ENCODE peak calls at places on chromosome 17, in nine cellular contexts. One of them, this sample, is unnamed.

GRCh38 chr17:79220715-79221291 is 146.2 kb downstream of the ENGASE start:
- DNase-seq in sigmoid colon: no peak
- DNase-seq in pancreas: no peak
- DNase-seq in adipocyte: no peak
- DNase-seq in neural progenitor cell: peak
- DNase-seq in fibroblast of the aortic adventitia: no peak
- DNase-seq in lower lobe of right lung: peak
- DNase-seq in adrenal gland: no peak
- DNase-seq in cardiac muscle cell: no peak
- DNase-seq in this sample: no peak

GRCh38 chr17:38322156-38322779 is 21.5 kb downstream of the GPR179 start:
- DNase-seq in sigmoid colon: peak
- DNase-seq in cardiac muscle cell: peak
- DNase-seq in adrenal gland: peak
- DNase-seq in adipocyte: peak
- DNase-seq in pancreas: peak
- DNase-seq in neural progenitor cell: peak
- DNase-seq in lower lobe of right lung: peak
- DNase-seq in fibroblast of the aortic adventitia: peak
- DNase-seq in this sample: peak

GRCh38 chr17:17681744-17682292 is 560 bp downstream of the RAI1 start:
- DNase-seq in neural progenitor cell: peak
- DNase-seq in adrenal gland: peak
- DNase-seq in adipocyte: peak
- DNase-seq in pancreas: peak
- DNase-seq in cardiac muscle cell: no peak
- DNase-seq in sigmoid colon: peak
- DNase-seq in lower lobe of right lung: no peak
- DNase-seq in fibroblast of the aortic adventitia: no peak
- DNase-seq in this sample: no peak

GRCh38 chr17:70238228-70238627 is 68.9 kb downstream of the KCNJ2 start:
- DNase-seq in pancreas: no peak
- DNase-seq in lower lobe of right lung: no peak
- DNase-seq in fibroblast of the aortic adventitia: no peak
- DNase-seq in adrenal gland: no peak
- DNase-seq in cardiac muscle cell: no peak
- DNase-seq in adipocyte: no peak
- DNase-seq in neural progenitor cell: no peak
- DNase-seq in sigmoid colon: no peak
- DNase-seq in this sample: no peak

GRCh38 chr17:5499790-5500189 is 13.4 kb downstream of the MIS12 start:
- DNase-seq in fibroblast of the aortic adventitia: no peak
- DNase-seq in cardiac muscle cell: no peak
- DNase-seq in adrenal gland: no peak
- DNase-seq in sigmoid colon: no peak
- DNase-seq in pancreas: no peak
- DNase-seq in adipocyte: peak
- DNase-seq in lower lobe of right lung: no peak
- DNase-seq in neural progenitor cell: peak
- DNase-seq in this sample: no peak

GRCh38 chr17:75524971-75525805 is at the start of gene LLGL2:
- DNase-seq in fibroblast of the aortic adventitia: no peak
- DNase-seq in lower lobe of right lung: peak
- DNase-seq in adrenal gland: peak
- DNase-seq in sigmoid colon: peak
- DNase-seq in neural progenitor cell: peak
- DNase-seq in cardiac muscle cell: peak
- DNase-seq in adipocyte: peak
- DNase-seq in pancreas: peak
- DNase-seq in this sample: peak

GRCh38 chr17:75361996-75362395 is 43.5 kb downstream of the GRB2 start:
- DNase-seq in lower lobe of right lung: no peak
- DNase-seq in cardiac muscle cell: no peak
- DNase-seq in fibroblast of the aortic adventitia: no peak
- DNase-seq in neural progenitor cell: no peak
- DNase-seq in adipocyte: no peak
- DNase-seq in pancreas: no peak
- DNase-seq in sigmoid colon: no peak
- DNase-seq in adrenal gland: no peak
- DNase-seq in this sample: no peak

GRCh38 chr17:55458977-55459376 is 37.3 kb upstream of the MMD start:
- DNase-seq in pancreas: no peak
- DNase-seq in fibroblast of the aortic adventitia: peak
- DNase-seq in sigmoid colon: no peak
- DNase-seq in adrenal gland: no peak
- DNase-seq in lower lobe of right lung: no peak
- DNase-seq in neural progenitor cell: no peak
- DNase-seq in adipocyte: no peak
- DNase-seq in cardiac muscle cell: no peak
- DNase-seq in this sample: peak

GRCh38 chr17:78313735-78314648 is 45.9 kb downstream of the SOCS3 start:
- DNase-seq in fibroblast of the aortic adventitia: peak
- DNase-seq in lower lobe of right lung: peak
- DNase-seq in sigmoid colon: peak
- DNase-seq in adipocyte: peak
- DNase-seq in neural progenitor cell: peak
- DNase-seq in adrenal gland: peak
- DNase-seq in cardiac muscle cell: peak
- DNase-seq in pancreas: peak
- DNase-seq in this sample: peak

GRCh38 chr17:4535667-4536258 is 19.4 kb downstream of the MYBBP1A start:
- DNase-seq in adrenal gland: no peak
- DNase-seq in adipocyte: no peak
- DNase-seq in cardiac muscle cell: no peak
- DNase-seq in pancreas: no peak
- DNase-seq in lower lobe of right lung: no peak
- DNase-seq in neural progenitor cell: no peak
- DNase-seq in fibroblast of the aortic adventitia: no peak
- DNase-seq in sigmoid colon: no peak
- DNase-seq in this sample: no peak

GRCh38 chr17:60964160-60964559 is 286.5 kb downstream of the BCAS3 start:
- DNase-seq in lower lobe of right lung: no peak
- DNase-seq in adrenal gland: no peak
- DNase-seq in sigmoid colon: no peak
- DNase-seq in neural progenitor cell: no peak
- DNase-seq in cardiac muscle cell: no peak
- DNase-seq in adipocyte: no peak
- DNase-seq in pancreas: no peak
- DNase-seq in fibroblast of the aortic adventitia: no peak
- DNase-seq in this sample: no peak

GRCh38 chr17:45224671-45225050 is 3.0 kb downstream of the FMNL1 start:
- DNase-seq in cardiac muscle cell: no peak
- DNase-seq in pancreas: no peak
- DNase-seq in adrenal gland: no peak
- DNase-seq in adipocyte: no peak
- DNase-seq in fibroblast of the aortic adventitia: no peak
- DNase-seq in lower lobe of right lung: no peak
- DNase-seq in sigmoid colon: no peak
- DNase-seq in neural progenitor cell: no peak
- DNase-seq in this sample: no peak

GRCh38 chr17:41785091-41785875 is 1.2 kb downstream of the JUP start:
- DNase-seq in sigmoid colon: no peak
- DNase-seq in adipocyte: no peak
- DNase-seq in fibroblast of the aortic adventitia: no peak
- DNase-seq in neural progenitor cell: peak
- DNase-seq in adrenal gland: peak
- DNase-seq in cardiac muscle cell: peak
- DNase-seq in lower lobe of right lung: no peak
- DNase-seq in pancreas: no peak
- DNase-seq in this sample: peak

GRCh38 chr17:41786227-41787020 is at the start of gene JUP:
- DNase-seq in adrenal gland: peak
- DNase-seq in sigmoid colon: peak
- DNase-seq in pancreas: peak
- DNase-seq in neural progenitor cell: peak
- DNase-seq in adipocyte: peak
- DNase-seq in lower lobe of right lung: peak
- DNase-seq in cardiac muscle cell: peak
- DNase-seq in fibroblast of the aortic adventitia: peak
- DNase-seq in this sample: peak

GRCh38 chr17:41782142-41782541 is 4.4 kb downstream of the JUP start:
- DNase-seq in pancreas: no peak
- DNase-seq in cardiac muscle cell: peak
- DNase-seq in lower lobe of right lung: no peak
- DNase-seq in fibroblast of the aortic adventitia: no peak
- DNase-seq in adrenal gland: no peak
- DNase-seq in neural progenitor cell: no peak
- DNase-seq in sigmoid colon: peak
- DNase-seq in adipocyte: no peak
- DNase-seq in this sample: no peak

GRCh38 chr17:41785876-41786226 is 660 bp downstream of the JUP start:
- DNase-seq in adrenal gland: no peak
- DNase-seq in cardiac muscle cell: no peak
- DNase-seq in sigmoid colon: no peak
- DNase-seq in adipocyte: no peak
- DNase-seq in fibroblast of the aortic adventitia: no peak
- DNase-seq in lower lobe of right lung: peak
- DNase-seq in neural progenitor cell: peak
- DNase-seq in pancreas: peak
- DNase-seq in this sample: no peak

GRCh38 chr17:41784207-41784744 is 2.2 kb downstream of the JUP start:
- DNase-seq in neural progenitor cell: peak
- DNase-seq in lower lobe of right lung: no peak
- DNase-seq in adrenal gland: no peak
- DNase-seq in sigmoid colon: no peak
- DNase-seq in adipocyte: no peak
- DNase-seq in fibroblast of the aortic adventitia: peak
- DNase-seq in pancreas: no peak
- DNase-seq in cardiac muscle cell: peak
- DNase-seq in this sample: peak
- H3K4me3 ChIP-seq in neural progenitor cell: peak
- H3K4me3 ChIP-seq in lower lobe of right lung: peak
- H3K4me3 ChIP-seq in adrenal gland: peak
- H3K4me3 ChIP-seq in sigmoid colon: no peak
- H3K4me3 ChIP-seq in adipocyte: no peak
- H3K4me3 ChIP-seq in fibroblast of the aortic adventitia: no peak
- H3K4me3 ChIP-seq in pancreas: peak
- H3K4me3 ChIP-seq in cardiac muscle cell: peak
- H3K4me3 ChIP-seq in this sample: peak

GRCh38 chr17:59330314-59330942 is 1.0 kb upstream of the YPEL2 start:
- DNase-seq in neural progenitor cell: peak
- DNase-seq in adipocyte: peak
- DNase-seq in pancreas: peak
- DNase-seq in cardiac muscle cell: no peak
- DNase-seq in sigmoid colon: peak
- DNase-seq in lower lobe of right lung: peak
- DNase-seq in fibroblast of the aortic adventitia: no peak
- DNase-seq in adrenal gland: peak
- DNase-seq in this sample: no peak
- H3K4me3 ChIP-seq in neural progenitor cell: peak
- H3K4me3 ChIP-seq in adipocyte: peak
- H3K4me3 ChIP-seq in pancreas: peak
- H3K4me3 ChIP-seq in cardiac muscle cell: peak
- H3K4me3 ChIP-seq in sigmoid colon: no peak
- H3K4me3 ChIP-seq in lower lobe of right lung: peak
- H3K4me3 ChIP-seq in fibroblast of the aortic adventitia: no peak
- H3K4me3 ChIP-seq in adrenal gland: peak
- H3K4me3 ChIP-seq in this sample: no peak

GRCh38 chr17:7838291-7839075 is 4.5 kb downstream of the KDM6B start:
- DNase-seq in adrenal gland: peak
- DNase-seq in fibroblast of the aortic adventitia: peak
- DNase-seq in adipocyte: peak
- DNase-seq in pancreas: peak
- DNase-seq in lower lobe of right lung: no peak
- DNase-seq in cardiac muscle cell: peak
- DNase-seq in neural progenitor cell: peak
- DNase-seq in sigmoid colon: peak
- DNase-seq in this sample: peak
- H3K4me3 ChIP-seq in adrenal gland: peak
- H3K4me3 ChIP-seq in fibroblast of the aortic adventitia: peak
- H3K4me3 ChIP-seq in adipocyte: peak
- H3K4me3 ChIP-seq in pancreas: peak
- H3K4me3 ChIP-seq in lower lobe of right lung: peak
- H3K4me3 ChIP-seq in cardiac muscle cell: peak
- H3K4me3 ChIP-seq in neural progenitor cell: peak
- H3K4me3 ChIP-seq in sigmoid colon: no peak
- H3K4me3 ChIP-seq in this sample: peak

GRCh38 chr17:31013844-31014243 is 43.0 kb downstream of the RNF135 start:
- DNase-seq in adipocyte: no peak
- DNase-seq in lower lobe of right lung: no peak
- DNase-seq in pancreas: no peak
- DNase-seq in cardiac muscle cell: no peak
- DNase-seq in fibroblast of the aortic adventitia: no peak
- DNase-seq in neural progenitor cell: no peak
- DNase-seq in sigmoid colon: no peak
- DNase-seq in adrenal gland: no peak
- DNase-seq in this sample: no peak

GRCh38 chr17:31003225-31003866 is 32.5 kb downstream of the RNF135 start:
- DNase-seq in fibroblast of the aortic adventitia: no peak
- DNase-seq in neural progenitor cell: no peak
- DNase-seq in cardiac muscle cell: no peak
- DNase-seq in adrenal gland: no peak
- DNase-seq in sigmoid colon: no peak
- DNase-seq in adipocyte: no peak
- DNase-seq in lower lobe of right lung: no peak
- DNase-seq in pancreas: no peak
- DNase-seq in this sample: no peak

GRCh38 chr17:31004160-31004559 is 33.3 kb downstream of the RNF135 start:
- DNase-seq in lower lobe of right lung: no peak
- DNase-seq in sigmoid colon: no peak
- DNase-seq in adipocyte: no peak
- DNase-seq in pancreas: no peak
- DNase-seq in neural progenitor cell: no peak
- DNase-seq in fibroblast of the aortic adventitia: no peak
- DNase-seq in adrenal gland: no peak
- DNase-seq in cardiac muscle cell: no peak
- DNase-seq in this sample: no peak

GRCh38 chr17:31007695-31008373 is 37.0 kb downstream of the RNF135 start:
- DNase-seq in fibroblast of the aortic adventitia: no peak
- DNase-seq in adipocyte: no peak
- DNase-seq in adrenal gland: no peak
- DNase-seq in cardiac muscle cell: no peak
- DNase-seq in sigmoid colon: no peak
- DNase-seq in lower lobe of right lung: no peak
- DNase-seq in neural progenitor cell: no peak
- DNase-seq in pancreas: no peak
- DNase-seq in this sample: no peak

GRCh38 chr17:31008374-31009035 is 37.7 kb downstream of the RNF135 start:
- DNase-seq in lower lobe of right lung: peak
- DNase-seq in adipocyte: no peak
- DNase-seq in neural progenitor cell: peak
- DNase-seq in sigmoid colon: peak
- DNase-seq in adrenal gland: peak
- DNase-seq in pancreas: peak
- DNase-seq in fibroblast of the aortic adventitia: peak
- DNase-seq in cardiac muscle cell: peak
- DNase-seq in this sample: peak
- H3K4me3 ChIP-seq in lower lobe of right lung: peak
- H3K4me3 ChIP-seq in adipocyte: peak
- H3K4me3 ChIP-seq in neural progenitor cell: peak
- H3K4me3 ChIP-seq in sigmoid colon: peak
- H3K4me3 ChIP-seq in adrenal gland: peak
- H3K4me3 ChIP-seq in pancreas: peak
- H3K4me3 ChIP-seq in fibroblast of the aortic adventitia: peak
- H3K4me3 ChIP-seq in cardiac muscle cell: peak
- H3K4me3 ChIP-seq in this sample: peak

GRCh38 chr17:81397314-81398169 is 2.3 kb downstream of the BAHCC1 start:
- DNase-seq in neural progenitor cell: peak
- DNase-seq in lower lobe of right lung: no peak
- DNase-seq in cardiac muscle cell: peak
- DNase-seq in adrenal gland: no peak
- DNase-seq in sigmoid colon: no peak
- DNase-seq in fibroblast of the aortic adventitia: peak
- DNase-seq in pancreas: no peak
- DNase-seq in adipocyte: peak
- DNase-seq in this sample: peak
- H3K4me3 ChIP-seq in neural progenitor cell: peak
- H3K4me3 ChIP-seq in lower lobe of right lung: peak
- H3K4me3 ChIP-seq in cardiac muscle cell: peak
- H3K4me3 ChIP-seq in adrenal gland: peak
- H3K4me3 ChIP-seq in sigmoid colon: peak
- H3K4me3 ChIP-seq in fibroblast of the aortic adventitia: peak
- H3K4me3 ChIP-seq in pancreas: peak
- H3K4me3 ChIP-seq in adipocyte: peak
- H3K4me3 ChIP-seq in this sample: peak

GRCh38 chr17:48563867-48564199 is 14.3 kb downstream of the HOXB4 start:
- DNase-seq in pancreas: no peak
- DNase-seq in sigmoid colon: no peak
- DNase-seq in cardiac muscle cell: no peak
- DNase-seq in lower lobe of right lung: no peak
- DNase-seq in adrenal gland: no peak
- DNase-seq in neural progenitor cell: no peak
- DNase-seq in fibroblast of the aortic adventitia: no peak
- DNase-seq in adipocyte: no peak
- DNase-seq in this sample: no peak
- H3K4me3 ChIP-seq in pancreas: peak
- H3K4me3 ChIP-seq in sigmoid colon: peak
- H3K4me3 ChIP-seq in cardiac muscle cell: peak
- H3K4me3 ChIP-seq in lower lobe of right lung: peak
- H3K4me3 ChIP-seq in adrenal gland: peak
- H3K4me3 ChIP-seq in neural progenitor cell: no peak
- H3K4me3 ChIP-seq in fibroblast of the aortic adventitia: peak
- H3K4me3 ChIP-seq in adipocyte: peak
- H3K4me3 ChIP-seq in this sample: no peak